ENCODE peak calls at places on chromosomes 5 and 9, in five cellular contexts. One of them, this sample, is unnamed.

GRCh38 chr5:14240366-14240765 is 97.2 kb downstream of the TRIO start:
- DNase-seq in fibroblast of lung: peak; percentile 54
- DNase-seq in endothelial cell: no peak
- DNase-seq in AG09319: peak; percentile 61
- DNase-seq in stomach: no peak
- DNase-seq in this sample: no peak

GRCh38 chr9:7117676-7118561 is 360.1 kb downstream of the KDM4C start:
- DNase-seq in stomach: no peak
- DNase-seq in endothelial cell: no peak
- DNase-seq in fibroblast of lung: no peak
- DNase-seq in AG09319: peak; percentile 54
- DNase-seq in this sample: no peak

GRCh38 chr9:14203366-14204056 is 110.4 kb downstream of the NFIB start:
- DNase-seq in AG09319: no peak
- DNase-seq in fibroblast of lung: peak; percentile 62
- DNase-seq in stomach: peak; percentile 80
- DNase-seq in endothelial cell: no peak
- DNase-seq in this sample: no peak

GRCh38 chr9:132516911-132517310 is 65.5 kb upstream of the BARHL1 start:
- DNase-seq in endothelial cell: no peak
- DNase-seq in stomach: no peak
- DNase-seq in AG09319: no peak
- DNase-seq in fibroblast of lung: no peak
- DNase-seq in this sample: no peak

GRCh38 chr9:4739587-4740372 is 1.2 kb downstream of the AK3 start:
- DNase-seq in endothelial cell: no peak
- DNase-seq in AG09319: no peak
- DNase-seq in fibroblast of lung: peak; percentile 23
- DNase-seq in stomach: peak; percentile 41
- DNase-seq in this sample: no peak

GRCh38 chr5:143106175-143106574 is 297.3 kb downstream of the NR3C1 start:
- DNase-seq in fibroblast of lung: peak; percentile 64
- DNase-seq in AG09319: no peak
- DNase-seq in stomach: peak; percentile 39
- DNase-seq in endothelial cell: peak; percentile 41
- DNase-seq in this sample: no peak

GRCh38 chr5:172788771-172789686 is 18.0 kb upstream of the DUSP1 start:
- DNase-seq in AG09319: no peak
- DNase-seq in stomach: peak; percentile 76
- DNase-seq in fibroblast of lung: no peak
- DNase-seq in endothelial cell: no peak
- DNase-seq in this sample: no peak

GRCh38 chr5:53425598-53426516 is 54.6 kb upstream of the FST start:
- DNase-seq in fibroblast of lung: peak; percentile 39
- DNase-seq in stomach: no peak
- DNase-seq in endothelial cell: peak; percentile 63
- DNase-seq in AG09319: no peak
- DNase-seq in this sample: peak; percentile 58

GRCh38 chr5:170896779-170897178 is 35.0 kb downstream of the RANBP17 start:
- DNase-seq in endothelial cell: peak; percentile 82
- DNase-seq in stomach: peak; percentile 26
- DNase-seq in fibroblast of lung: peak; percentile 58
- DNase-seq in AG09319: no peak
- DNase-seq in this sample: no peak

GRCh38 chr5:171989276-171989675 is 17.2 kb downstream of the FBXW11 start:
- DNase-seq in stomach: no peak
- DNase-seq in endothelial cell: no peak
- DNase-seq in AG09319: no peak
- DNase-seq in fibroblast of lung: peak; percentile 82
- DNase-seq in this sample: peak; percentile 27

GRCh38 chr5:33261305-33261704 is 179.5 kb upstream of the TARS1 start:
- DNase-seq in fibroblast of lung: peak; percentile 82
- DNase-seq in endothelial cell: no peak
- DNase-seq in stomach: no peak
- DNase-seq in AG09319: no peak
- DNase-seq in this sample: no peak

GRCh38 chr5:149583394-149583793 is 2.1 kb downstream of the ARHGEF37 start:
- DNase-seq in stomach: peak; percentile 76
- DNase-seq in endothelial cell: no peak
- DNase-seq in AG09319: no peak
- DNase-seq in fibroblast of lung: peak; percentile 41
- DNase-seq in this sample: no peak

GRCh38 chr5:89313804-89314588 is 431.0 kb upstream of the MEF2C start:
- DNase-seq in AG09319: peak; percentile 55
- DNase-seq in fibroblast of lung: peak; percentile 99
- DNase-seq in endothelial cell: no peak
- DNase-seq in stomach: no peak
- DNase-seq in this sample: peak; percentile 51
- TF ChIP-seq CTCF in AG09319: no peak
- TF ChIP-seq CTCF in fibroblast of lung: no peak
- TF ChIP-seq CTCF in endothelial cell: no peak
- TF ChIP-seq CTCF in stomach: no peak
- TF ChIP-seq CTCF in this sample: no peak

DNA sequence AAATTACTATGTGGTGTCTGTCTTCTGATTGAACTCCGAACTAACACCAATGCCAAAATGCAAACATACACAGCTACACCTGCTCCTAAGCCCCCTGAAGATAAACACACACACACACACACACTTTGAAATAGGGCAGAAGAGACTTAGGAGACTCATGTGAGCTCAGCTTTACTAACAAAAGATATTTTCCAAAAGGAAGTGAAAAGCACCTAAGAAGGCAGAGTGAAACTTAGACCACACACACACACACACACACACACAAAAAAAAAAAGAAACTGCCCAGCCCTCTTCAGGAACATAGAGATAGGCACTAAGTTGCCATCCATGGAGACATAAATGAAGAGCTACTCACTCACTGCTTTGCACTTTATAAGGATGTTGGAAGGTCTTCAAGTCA is 45.2 kb upstream of the APC start:
- DNase-seq in fibroblast of lung: no peak
- DNase-seq in endothelial cell: no peak
- DNase-seq in stomach: no peak
- DNase-seq in AG09319: no peak
- DNase-seq in this sample: no peak
- TF ChIP-seq CTCF in fibroblast of lung: no peak
- TF ChIP-seq CTCF in endothelial cell: no peak
- TF ChIP-seq CTCF in stomach: no peak
- TF ChIP-seq CTCF in AG09319: no peak
- TF ChIP-seq CTCF in this sample: no peak

DNA sequence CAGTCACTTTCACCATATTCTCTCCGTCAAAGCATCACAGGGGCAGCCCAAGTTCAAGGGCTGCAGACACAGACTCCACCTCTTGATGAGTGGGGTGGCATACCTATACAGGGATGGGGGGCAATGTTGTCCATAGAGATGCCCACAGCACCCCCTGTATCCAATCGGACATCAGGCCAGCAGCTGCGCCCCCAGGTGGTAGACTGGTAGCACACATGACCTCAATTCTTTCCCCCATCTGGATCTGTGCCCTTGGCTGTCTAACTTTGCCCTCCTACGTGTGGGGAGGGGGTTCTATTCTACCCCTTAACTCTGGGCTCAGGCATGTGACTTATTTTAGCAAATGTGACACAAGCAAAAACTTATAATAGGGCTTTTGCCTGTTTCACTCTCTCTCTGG is 84.0 kb upstream of the SLC25A48 start:
- DNase-seq in AG09319: no peak
- DNase-seq in endothelial cell: no peak
- DNase-seq in stomach: no peak
- DNase-seq in fibroblast of lung: no peak
- DNase-seq in this sample: no peak
- TF ChIP-seq CTCF in AG09319: peak; percentile 6
- TF ChIP-seq CTCF in endothelial cell: no peak
- TF ChIP-seq CTCF in stomach: no peak
- TF ChIP-seq CTCF in fibroblast of lung: no peak
- TF ChIP-seq CTCF in this sample: no peak

GRCh38 chr5:181170996-181171395 is 23.6 kb downstream of the OR2V2 start:
- DNase-seq in stomach: no peak
- DNase-seq in fibroblast of lung: peak; percentile 83
- DNase-seq in AG09319: no peak
- DNase-seq in endothelial cell: no peak
- DNase-seq in this sample: no peak

GRCh38 chr5:181170237-181170830 is 22.9 kb downstream of the OR2V2 start:
- DNase-seq in AG09319: no peak
- DNase-seq in endothelial cell: no peak
- DNase-seq in fibroblast of lung: no peak
- DNase-seq in stomach: no peak
- DNase-seq in this sample: no peak

GRCh38 chr5:181173420-181174342 is 26.3 kb downstream of the OR2V2 start:
- DNase-seq in stomach: no peak
- DNase-seq in fibroblast of lung: peak; percentile 80
- DNase-seq in AG09319: no peak
- DNase-seq in endothelial cell: no peak
- DNase-seq in this sample: peak; percentile 88

GRCh38 chr5:181171782-181172181 is 24.4 kb downstream of the OR2V2 start:
- DNase-seq in fibroblast of lung: no peak
- DNase-seq in AG09319: no peak
- DNase-seq in endothelial cell: no peak
- DNase-seq in stomach: no peak
- DNase-seq in this sample: no peak

GRCh38 chr5:181173027-181173419 is 25.6 kb downstream of the OR2V2 start:
- DNase-seq in stomach: no peak
- DNase-seq in AG09319: no peak
- DNase-seq in fibroblast of lung: no peak
- DNase-seq in endothelial cell: no peak
- DNase-seq in this sample: peak; percentile 33
- TF ChIP-seq CTCF in stomach: no peak
- TF ChIP-seq CTCF in AG09319: no peak
- TF ChIP-seq CTCF in fibroblast of lung: no peak
- TF ChIP-seq CTCF in endothelial cell: no peak
- TF ChIP-seq CTCF in this sample: no peak

DNA sequence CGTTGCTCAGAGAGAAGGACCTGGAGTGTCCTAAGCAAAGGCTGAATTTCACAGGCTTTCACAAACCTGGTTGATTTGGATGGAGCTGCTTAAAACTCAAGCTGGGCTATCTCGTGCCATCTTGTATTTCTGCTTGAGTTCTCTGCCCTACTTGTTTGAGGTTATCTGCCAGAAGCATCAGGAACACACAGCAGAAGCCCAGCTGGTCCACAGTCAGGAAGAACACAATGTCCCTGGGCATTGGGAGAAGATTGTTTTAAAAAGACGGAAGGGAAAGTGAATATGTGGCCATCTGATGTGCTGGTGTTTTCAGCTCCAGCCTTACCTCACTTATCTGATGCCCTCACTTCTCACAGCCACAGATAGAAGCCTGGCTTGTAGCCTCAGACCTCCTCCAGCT is 32.9 kb upstream of the SLC36A1 start:
- DNase-seq in AG09319: no peak
- DNase-seq in fibroblast of lung: no peak
- DNase-seq in stomach: no peak
- DNase-seq in endothelial cell: no peak
- DNase-seq in this sample: no peak
- TF ChIP-seq CTCF in AG09319: no peak
- TF ChIP-seq CTCF in fibroblast of lung: no peak
- TF ChIP-seq CTCF in stomach: no peak
- TF ChIP-seq CTCF in endothelial cell: no peak
- TF ChIP-seq CTCF in this sample: no peak

DNA sequence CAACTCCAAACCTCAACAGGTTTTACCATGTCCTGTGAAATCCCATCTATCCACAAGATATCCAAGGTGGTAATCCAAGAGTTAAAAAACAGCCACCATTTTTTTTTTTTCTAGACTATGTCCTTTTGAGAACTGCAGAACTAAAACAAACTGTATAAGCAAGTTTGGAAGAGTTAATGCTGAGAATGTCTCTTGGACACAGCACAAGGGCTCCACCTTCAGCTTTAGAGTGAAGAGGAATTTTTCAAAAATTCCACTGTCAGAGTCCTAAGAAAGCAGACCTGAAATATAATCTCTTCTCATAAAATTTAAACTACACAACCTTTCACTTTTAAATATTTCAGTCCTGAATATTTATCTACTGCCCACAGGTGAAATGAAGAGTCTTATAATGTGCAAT is 167.8 kb upstream of the CCNG1 start:
- DNase-seq in stomach: no peak
- DNase-seq in endothelial cell: no peak
- DNase-seq in fibroblast of lung: peak; percentile 40
- DNase-seq in AG09319: no peak
- DNase-seq in this sample: no peak
- TF ChIP-seq CTCF in stomach: no peak
- TF ChIP-seq CTCF in endothelial cell: no peak
- TF ChIP-seq CTCF in fibroblast of lung: no peak
- TF ChIP-seq CTCF in AG09319: no peak
- TF ChIP-seq CTCF in this sample: no peak

This sample was measured in activated CD8-positive, alpha-beta T cell treated with anti-CD3 and anti-CD28 coated beads for 36 hours.